ENCODE peak calls at places on chromosomes 7 and 10, in seven cellular contexts. One of them, this sample, is unnamed.

GRCh38 chr7:71015260-71015900 is 116.6 kb upstream of the GALNT17 start:
- DNase-seq in esophagus squamous epithelium: no peak
- DNase-seq in Panc1: no peak
- DNase-seq in cardiac muscle cell: no peak
- DNase-seq in IMR-90: no peak
- DNase-seq in brain microvascular endothelial cell: no peak
- DNase-seq in adrenal gland: no peak
- DNase-seq in this sample: no peak

GRCh38 chr7:45703911-45704682 is 129.9 kb downstream of the ADCY1 start:
- DNase-seq in Panc1: no peak
- DNase-seq in IMR-90: no peak
- DNase-seq in esophagus squamous epithelium: no peak
- DNase-seq in adrenal gland: peak
- DNase-seq in brain microvascular endothelial cell: no peak
- DNase-seq in cardiac muscle cell: no peak
- DNase-seq in this sample: no peak

GRCh38 chr10:31320598-31321211 is 1.7 kb downstream of the ZEB1 start:
- DNase-seq in adrenal gland: peak
- DNase-seq in IMR-90: peak
- DNase-seq in brain microvascular endothelial cell: peak
- DNase-seq in cardiac muscle cell: peak
- DNase-seq in esophagus squamous epithelium: no peak
- DNase-seq in Panc1: no peak
- DNase-seq in this sample: peak

GRCh38 chr7:139358541-139359365 is 941 bp upstream of the LUC7L2 start:
- DNase-seq in adrenal gland: peak
- DNase-seq in esophagus squamous epithelium: peak
- DNase-seq in Panc1: peak
- DNase-seq in cardiac muscle cell: no peak
- DNase-seq in brain microvascular endothelial cell: no peak
- DNase-seq in IMR-90: peak
- DNase-seq in this sample: peak

GRCh38 chr10:24926549-24926948 is 25.9 kb downstream of the PRTFDC1 start:
- DNase-seq in adrenal gland: no peak
- DNase-seq in brain microvascular endothelial cell: no peak
- DNase-seq in esophagus squamous epithelium: no peak
- DNase-seq in Panc1: no peak
- DNase-seq in IMR-90: no peak
- DNase-seq in cardiac muscle cell: no peak
- DNase-seq in this sample: no peak

GRCh38 chr10:100327007-100327700 is 2.9 kb downstream of the PKD2L1 start:
- DNase-seq in Panc1: no peak
- DNase-seq in adrenal gland: peak
- DNase-seq in esophagus squamous epithelium: peak
- DNase-seq in IMR-90: peak
- DNase-seq in cardiac muscle cell: no peak
- DNase-seq in brain microvascular endothelial cell: no peak
- DNase-seq in this sample: no peak

GRCh38 chr10:72309290-72310240 is 35.8 kb downstream of the DDIT4 start:
- DNase-seq in adrenal gland: peak
- DNase-seq in IMR-90: peak
- DNase-seq in brain microvascular endothelial cell: no peak
- DNase-seq in cardiac muscle cell: no peak
- DNase-seq in Panc1: no peak
- DNase-seq in esophagus squamous epithelium: no peak
- DNase-seq in this sample: peak

GRCh38 chr10:97468162-97468561 is 22.2 kb downstream of the ZDHHC16 start:
- DNase-seq in brain microvascular endothelial cell: no peak
- DNase-seq in Panc1: no peak
- DNase-seq in cardiac muscle cell: no peak
- DNase-seq in IMR-90: no peak
- DNase-seq in esophagus squamous epithelium: no peak
- DNase-seq in adrenal gland: peak
- DNase-seq in this sample: no peak

GRCh38 chr7:36312064-36312914 is 77.4 kb upstream of the ANLN start:
- DNase-seq in esophagus squamous epithelium: no peak
- DNase-seq in IMR-90: no peak
- DNase-seq in brain microvascular endothelial cell: no peak
- DNase-seq in adrenal gland: peak
- DNase-seq in Panc1: no peak
- DNase-seq in cardiac muscle cell: peak
- DNase-seq in this sample: peak

GRCh38 chr7:154304740-154305679 is 252.8 kb downstream of the DPP6 start:
- DNase-seq in Panc1: no peak
- DNase-seq in adrenal gland: peak
- DNase-seq in esophagus squamous epithelium: no peak
- DNase-seq in cardiac muscle cell: peak
- DNase-seq in brain microvascular endothelial cell: no peak
- DNase-seq in IMR-90: no peak
- DNase-seq in this sample: peak

GRCh38 chr7:140876519-140877248 is 48.0 kb downstream of the BRAF start:
- DNase-seq in cardiac muscle cell: no peak
- DNase-seq in brain microvascular endothelial cell: no peak
- DNase-seq in adrenal gland: no peak
- DNase-seq in Panc1: no peak
- DNase-seq in esophagus squamous epithelium: no peak
- DNase-seq in IMR-90: peak
- DNase-seq in this sample: no peak

GRCh38 chr7:147498081-147498480 is 1092.5 kb upstream of the C7orf33 start:
- DNase-seq in brain microvascular endothelial cell: no peak
- DNase-seq in IMR-90: peak
- DNase-seq in esophagus squamous epithelium: no peak
- DNase-seq in Panc1: no peak
- DNase-seq in adrenal gland: no peak
- DNase-seq in cardiac muscle cell: no peak
- DNase-seq in this sample: no peak

GRCh38 chr10:120365872-120366271 is 91.2 kb upstream of the PLPP4 start:
- DNase-seq in adrenal gland: no peak
- DNase-seq in esophagus squamous epithelium: no peak
- DNase-seq in Panc1: no peak
- DNase-seq in cardiac muscle cell: no peak
- DNase-seq in brain microvascular endothelial cell: peak
- DNase-seq in IMR-90: no peak
- DNase-seq in this sample: no peak

GRCh38 chr7:26574476-26574875 is 282.8 kb downstream of the SNX10 start:
- DNase-seq in esophagus squamous epithelium: no peak
- DNase-seq in cardiac muscle cell: no peak
- DNase-seq in IMR-90: no peak
- DNase-seq in adrenal gland: no peak
- DNase-seq in brain microvascular endothelial cell: no peak
- DNase-seq in Panc1: no peak
- DNase-seq in this sample: no peak

GRCh38 chr7:93883078-93883916 is 7.3 kb downstream of the TFPI2 start:
- DNase-seq in brain microvascular endothelial cell: peak
- DNase-seq in adrenal gland: no peak
- DNase-seq in IMR-90: no peak
- DNase-seq in esophagus squamous epithelium: no peak
- DNase-seq in cardiac muscle cell: no peak
- DNase-seq in Panc1: no peak
- DNase-seq in this sample: no peak

GRCh38 chr7:148084138-148084537 is 506.4 kb upstream of the C7orf33 start:
- DNase-seq in IMR-90: peak
- DNase-seq in cardiac muscle cell: peak
- DNase-seq in adrenal gland: peak
- DNase-seq in brain microvascular endothelial cell: peak
- DNase-seq in esophagus squamous epithelium: no peak
- DNase-seq in Panc1: peak
- DNase-seq in this sample: peak

GRCh38 chr7:102111758-102112119 is 174.9 kb upstream of the SH2B2 start:
- DNase-seq in Panc1: no peak
- DNase-seq in IMR-90: no peak
- DNase-seq in brain microvascular endothelial cell: no peak
- DNase-seq in esophagus squamous epithelium: no peak
- DNase-seq in cardiac muscle cell: no peak
- DNase-seq in adrenal gland: no peak
- DNase-seq in this sample: no peak
- H3K27ac ChIP-seq in Panc1: no peak
- H3K27ac ChIP-seq in IMR-90: no peak
- H3K27ac ChIP-seq in brain microvascular endothelial cell: no peak
- H3K27ac ChIP-seq in esophagus squamous epithelium: no peak
- H3K27ac ChIP-seq in cardiac muscle cell: no peak
- H3K27ac ChIP-seq in adrenal gland: no peak
- H3K27ac ChIP-seq in this sample: no peak

DNA sequence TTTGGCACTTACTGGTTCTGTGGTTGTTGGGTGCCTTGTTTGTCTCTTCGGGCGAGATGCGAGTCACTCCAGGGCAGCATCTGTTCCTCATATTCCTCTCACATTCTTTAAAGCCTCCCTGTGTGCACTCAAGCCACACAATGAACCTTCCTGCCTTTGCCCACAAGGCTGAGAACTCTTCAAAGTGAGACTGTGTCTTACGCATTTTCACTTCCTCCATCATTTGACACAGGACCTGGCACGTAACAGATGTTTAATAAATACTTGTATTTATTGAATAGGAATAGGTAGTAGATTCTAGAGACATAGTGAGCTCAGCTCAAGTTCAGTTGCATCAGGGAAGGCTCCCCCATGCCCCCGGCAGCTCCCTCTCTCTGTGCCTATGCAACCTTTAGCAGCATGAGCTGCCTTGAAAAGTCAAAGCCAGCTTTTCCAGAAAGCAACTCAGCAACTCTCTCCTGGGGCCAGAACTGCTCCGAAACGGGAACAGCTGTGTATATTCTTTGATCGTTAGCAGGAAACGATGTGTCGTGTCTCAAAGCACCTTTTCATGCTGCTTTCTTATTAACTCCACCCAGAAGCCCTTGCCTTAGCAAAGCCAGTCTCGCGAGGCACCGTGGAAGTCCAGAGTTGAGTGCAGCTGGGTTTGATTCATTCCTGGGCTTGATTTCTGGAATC is 97.5 kb downstream of the PFKFB3 start:
- DNase-seq in Panc1: no peak
- DNase-seq in adrenal gland: peak
- DNase-seq in cardiac muscle cell: no peak
- DNase-seq in esophagus squamous epithelium: no peak
- DNase-seq in IMR-90: peak
- DNase-seq in brain microvascular endothelial cell: no peak
- DNase-seq in this sample: no peak
- H3K27ac ChIP-seq in Panc1: no peak
- H3K27ac ChIP-seq in adrenal gland: peak
- H3K27ac ChIP-seq in cardiac muscle cell: peak
- H3K27ac ChIP-seq in esophagus squamous epithelium: peak
- H3K27ac ChIP-seq in IMR-90: no peak
- H3K27ac ChIP-seq in brain microvascular endothelial cell: no peak
- H3K27ac ChIP-seq in this sample: peak

GRCh38 chr7:101207459-101207858 is 6.6 kb upstream of the MOGAT3 start:
- DNase-seq in cardiac muscle cell: no peak
- DNase-seq in brain microvascular endothelial cell: no peak
- DNase-seq in Panc1: no peak
- DNase-seq in adrenal gland: no peak
- DNase-seq in IMR-90: no peak
- DNase-seq in esophagus squamous epithelium: no peak
- DNase-seq in this sample: no peak
- H3K27ac ChIP-seq in cardiac muscle cell: no peak
- H3K27ac ChIP-seq in brain microvascular endothelial cell: no peak
- H3K27ac ChIP-seq in Panc1: no peak
- H3K27ac ChIP-seq in adrenal gland: no peak
- H3K27ac ChIP-seq in IMR-90: no peak
- H3K27ac ChIP-seq in esophagus squamous epithelium: no peak
- H3K27ac ChIP-seq in this sample: no peak

GRCh38 chr7:2628891-2629290 is 2.9 kb upstream of the TTYH3 start:
- DNase-seq in adrenal gland: no peak
- DNase-seq in IMR-90: no peak
- DNase-seq in brain microvascular endothelial cell: no peak
- DNase-seq in cardiac muscle cell: no peak
- DNase-seq in esophagus squamous epithelium: no peak
- DNase-seq in Panc1: no peak
- DNase-seq in this sample: no peak
- H3K27ac ChIP-seq in adrenal gland: no peak
- H3K27ac ChIP-seq in IMR-90: no peak
- H3K27ac ChIP-seq in brain microvascular endothelial cell: no peak
- H3K27ac ChIP-seq in cardiac muscle cell: no peak
- H3K27ac ChIP-seq in esophagus squamous epithelium: no peak
- H3K27ac ChIP-seq in Panc1: no peak
- H3K27ac ChIP-seq in this sample: peak

GRCh38 chr7:42210333-42210732 is 26.7 kb downstream of the GLI3 start:
- DNase-seq in cardiac muscle cell: no peak
- DNase-seq in Panc1: no peak
- DNase-seq in adrenal gland: no peak
- DNase-seq in esophagus squamous epithelium: no peak
- DNase-seq in brain microvascular endothelial cell: no peak
- DNase-seq in IMR-90: no peak
- DNase-seq in this sample: no peak
- H3K27ac ChIP-seq in cardiac muscle cell: no peak
- H3K27ac ChIP-seq in Panc1: no peak
- H3K27ac ChIP-seq in adrenal gland: no peak
- H3K27ac ChIP-seq in esophagus squamous epithelium: no peak
- H3K27ac ChIP-seq in brain microvascular endothelial cell: no peak
- H3K27ac ChIP-seq in IMR-90: no peak
- H3K27ac ChIP-seq in this sample: no peak

This sample was measured in hepatocyte.